ENCODE peak calls at places on chromosomes 11 and 22, in four cellular contexts. One of them, this sample, is unnamed.

GRCh38 chr22:38239101-38239761 is 33.6 kb downstream of the TMEM184B start:
- DNase-seq in non-pigmented ciliary epithelial cell: peak
- DNase-seq in lower leg skin: no peak
- DNase-seq in T-helper 2 cell: no peak
- DNase-seq in this sample: no peak

GRCh38 chr11:1026641-1027482 is 9.7 kb downstream of the MUC6 start:
- DNase-seq in non-pigmented ciliary epithelial cell: no peak
- DNase-seq in lower leg skin: no peak
- DNase-seq in T-helper 2 cell: no peak
- DNase-seq in this sample: no peak

GRCh38 chr11:66420671-66421476 is at the start of gene NPAS4:
- DNase-seq in non-pigmented ciliary epithelial cell: no peak
- DNase-seq in lower leg skin: no peak
- DNase-seq in T-helper 2 cell: no peak
- DNase-seq in this sample: no peak

GRCh38 chr22:25551396-25551795 is 13.1 kb upstream of the GRK3 start:
- DNase-seq in non-pigmented ciliary epithelial cell: no peak
- DNase-seq in lower leg skin: no peak
- DNase-seq in T-helper 2 cell: peak
- DNase-seq in this sample: no peak

GRCh38 chr22:46002757-46003270 is 25.9 kb upstream of the WNT7B start:
- DNase-seq in non-pigmented ciliary epithelial cell: no peak
- DNase-seq in lower leg skin: no peak
- DNase-seq in T-helper 2 cell: no peak
- DNase-seq in this sample: no peak

GRCh38 chr11:36313750-36314500 is 17.8 kb downstream of the PRR5L start:
- DNase-seq in non-pigmented ciliary epithelial cell: no peak
- DNase-seq in lower leg skin: no peak
- DNase-seq in T-helper 2 cell: no peak
- DNase-seq in this sample: no peak

GRCh38 chr22:50622723-50623327 is 5.1 kb downstream of the ARSA start:
- DNase-seq in non-pigmented ciliary epithelial cell: no peak
- DNase-seq in lower leg skin: no peak
- DNase-seq in T-helper 2 cell: no peak
- DNase-seq in this sample: no peak

GRCh38 chr11:11297578-11297977 is 55.5 kb downstream of the CSNK2A3 start:
- DNase-seq in non-pigmented ciliary epithelial cell: no peak
- DNase-seq in lower leg skin: no peak
- DNase-seq in T-helper 2 cell: no peak
- DNase-seq in this sample: no peak

GRCh38 chr22:46335201-46336118 is at the start of gene TRMU:
- DNase-seq in non-pigmented ciliary epithelial cell: peak
- DNase-seq in lower leg skin: peak
- DNase-seq in T-helper 2 cell: peak
- DNase-seq in this sample: peak

GRCh38 chr22:22180738-22181514 is 63.7 kb upstream of the VPREB1 start:
- DNase-seq in non-pigmented ciliary epithelial cell: no peak
- DNase-seq in lower leg skin: no peak
- DNase-seq in T-helper 2 cell: no peak
- DNase-seq in this sample: no peak

GRCh38 chr11:2585566-2586090 is 114.2 kb downstream of the KCNQ1OT1 start:
- DNase-seq in non-pigmented ciliary epithelial cell: no peak
- DNase-seq in lower leg skin: no peak
- DNase-seq in T-helper 2 cell: no peak
- DNase-seq in this sample: no peak

GRCh38 chr11:65477271-65478029 is 21.4 kb upstream of the MALAT1 start:
- DNase-seq in non-pigmented ciliary epithelial cell: no peak
- DNase-seq in lower leg skin: peak
- DNase-seq in T-helper 2 cell: peak
- DNase-seq in this sample: peak

GRCh38 chr11:8870461-8871282 is 40.3 kb upstream of the AKIP1 start:
- DNase-seq in non-pigmented ciliary epithelial cell: no peak
- DNase-seq in lower leg skin: peak
- DNase-seq in T-helper 2 cell: peak
- DNase-seq in this sample: no peak

GRCh38 chr22:38465673-38466490 is 2.0 kb upstream of the KDELR3 start:
- DNase-seq in non-pigmented ciliary epithelial cell: no peak
- DNase-seq in lower leg skin: no peak
- DNase-seq in T-helper 2 cell: no peak
- DNase-seq in this sample: no peak

GRCh38 chr22:35329114-35329847 is 29.6 kb downstream of the TOM1 start:
- DNase-seq in non-pigmented ciliary epithelial cell: no peak
- DNase-seq in lower leg skin: no peak
- DNase-seq in T-helper 2 cell: peak
- DNase-seq in this sample: no peak

GRCh38 chr11:69655479-69656394 is 14.8 kb downstream of the CCND1 start:
- DNase-seq in non-pigmented ciliary epithelial cell: no peak
- DNase-seq in lower leg skin: no peak
- DNase-seq in T-helper 2 cell: no peak
- DNase-seq in this sample: no peak

This sample was measured in CD4-positive, alpha-beta memory T cell.